ENCODE peak calls at places on chromosomes 11 and 22, in four cellular contexts. S is HepG2, J is HCT116, B is K562. X is an unnamed sample. For H3K9me3, the result is how much of the 10 kb centered on the place peaks cover.

GRCh38 chr11:85886089-85887056 is 31.2 kb downstream of the CCDC83 start:
- DNase-seq in J (no peak), S (no peak), B (no peak), X (no peak)

GRCh38 chr11:9462172-9462799 is 1.5 kb downstream of the ZNF143 start:
- DNase-seq in B (no peak), S (no peak), J (no peak), X (no peak)

GRCh38 chr22:27537481-27537891 is 264.1 kb downstream of the MN1 start:
- DNase-seq in S (no peak), B (no peak), J (no peak), X (no peak)

GRCh38 chr11:128198206-128198605 is 389.2 kb downstream of the ETS1 start:
- DNase-seq in J (no peak), S (no peak), B (no peak), X (no peak)

GRCh38 chr11:119363874-119364590 is 17.5 kb downstream of the USP2 start:
- DNase-seq in S (no peak), B (peak), J (no peak), X (no peak)

GRCh38 chr11:40286137-40286536 is 1173.3 kb downstream of the LRRC4C start:
- DNase-seq in J (no peak), B (no peak), S (no peak), X (no peak)

GRCh38 chr22:41256254-41256897 is 15.6 kb upstream of the CHADL start:
- DNase-seq in S (no peak), J (no peak), B (no peak), X (peak)

GRCh38 chr22:19764050-19764593 is 3.5 kb downstream of the TBX1 start:
- DNase-seq in J (no peak), S (no peak), B (no peak), X (no peak)

GRCh38 chr11:68890490-68891231 is 13.0 kb downstream of the MRPL21 start:
- DNase-seq in S (no peak), B (no peak), J (no peak), X (no peak)

GRCh38 chr22:44289429-44290171 is 23.2 kb downstream of the SHISAL1 start:
- DNase-seq in S (no peak), B (no peak), J (no peak), X (no peak)

GRCh38 chr11:100957499-100957898 is 172.1 kb downstream of the PGR start:
- DNase-seq in S (no peak), J (no peak), B (no peak), X (no peak)

GRCh38 chr11:44356351-44356750 is 46.4 kb upstream of the ALX4 start:
- DNase-seq in S (no peak), B (no peak), J (no peak), X (no peak)

GRCh38 chr22:44317886-44318637 is 5.3 kb upstream of the SHISAL1 start:
- DNase-seq in S (no peak), B (no peak), J (no peak), X (no peak)

GRCh38 chr11:125168875-125169537 is 4.5 kb downstream of the PKNOX2 start:
- DNase-seq in S (no peak), J (no peak), B (no peak), X (no peak)

GRCh38 chr22:43477151-43477725 is 65.4 kb downstream of the MPPED1 start:
- DNase-seq in B (no peak), S (no peak), J (no peak), X (no peak)

GRCh38 chr11:68335693-68336092 is 23.3 kb downstream of the LRP5 start:
- DNase-seq in J (no peak), B (no peak), S (no peak), X (no peak)

GRCh38 chr22:38271927-38272372 is 860 bp downstream of the TMEM184B start:
- DNase-seq in S (no peak), J (no peak), B (no peak), X (no peak)

GRCh38 chr22:44847892-44848291 is 95.5 kb downstream of the ARHGAP8 start:
- DNase-seq in J (no peak), S (no peak), B (no peak), X (no peak)

GRCh38 chr22:49768077-49768476 is 59.6 kb downstream of the BRD1 start:
- DNase-seq in J (no peak), B (no peak), S (no peak), X (no peak)

GRCh38 chr22:40805239-40805638 is 13.9 kb downstream of the SLC25A17 start:
- DNase-seq in B (no peak), S (no peak), J (no peak), X (no peak)

GRCh38 chr11:65314501-65315203 is at the start of gene CDC42EP2:
- DNase-seq in B (peak), S (peak), J (peak), X (no peak)
- TF ChIP-seq TCF7L2 in B (no peak), S (no peak), J (peak), X (no peak)

GRCh38 chr11:77467993-77468392 is 5.9 kb downstream of the PAK1 start:
- DNase-seq in S (no peak), B (no peak), J (no peak), X (no peak)

GRCh38 chr11:77467233-77467632 is 6.7 kb downstream of the PAK1 start:
- DNase-seq in B (no peak), S (no peak), J (no peak), X (no peak)

GRCh38 chr11:77470971-77471370 is 2.9 kb downstream of the PAK1 start:
- DNase-seq in S (no peak), J (no peak), B (no peak), X (no peak)

GRCh38 chr11:77470504-77470903 is 3.4 kb downstream of the PAK1 start:
- DNase-seq in B (no peak), S (no peak), J (no peak), X (no peak)

GRCh38 chr11:77468527-77468926 is 5.4 kb downstream of the PAK1 start:
- DNase-seq in J (no peak), B (no peak), S (no peak), X (no peak)
- H3K9me3 ChIP-seq in J (under half), B (under half), S (under half), X (under half)

GRCh38 chr22:36329217-36330078 is 58.3 kb downstream of the MYH9 start:
- DNase-seq in B (peak), J (peak), S (peak), X (no peak)
- TF ChIP-seq POLR2AphosphoS5 in B (no peak), J (no peak), S (no peak), X (peak)

GRCh38 chr22:24565077-24565476 is 9.3 kb downstream of the SNRPD3 start:
- DNase-seq in B (no peak), J (no peak), S (no peak), X (no peak)

GRCh38 chr22:24567668-24568067 is 11.9 kb downstream of the SNRPD3 start:
- DNase-seq in J (no peak), B (no peak), S (no peak), X (no peak)

GRCh38 chr22:24564376-24565058 is 8.7 kb downstream of the SNRPD3 start:
- DNase-seq in S (peak), J (no peak), B (no peak), X (no peak)

GRCh38 chr22:24563246-24563645 is 7.4 kb downstream of the SNRPD3 start:
- DNase-seq in S (no peak), B (no peak), J (no peak), X (no peak)

DNA sequence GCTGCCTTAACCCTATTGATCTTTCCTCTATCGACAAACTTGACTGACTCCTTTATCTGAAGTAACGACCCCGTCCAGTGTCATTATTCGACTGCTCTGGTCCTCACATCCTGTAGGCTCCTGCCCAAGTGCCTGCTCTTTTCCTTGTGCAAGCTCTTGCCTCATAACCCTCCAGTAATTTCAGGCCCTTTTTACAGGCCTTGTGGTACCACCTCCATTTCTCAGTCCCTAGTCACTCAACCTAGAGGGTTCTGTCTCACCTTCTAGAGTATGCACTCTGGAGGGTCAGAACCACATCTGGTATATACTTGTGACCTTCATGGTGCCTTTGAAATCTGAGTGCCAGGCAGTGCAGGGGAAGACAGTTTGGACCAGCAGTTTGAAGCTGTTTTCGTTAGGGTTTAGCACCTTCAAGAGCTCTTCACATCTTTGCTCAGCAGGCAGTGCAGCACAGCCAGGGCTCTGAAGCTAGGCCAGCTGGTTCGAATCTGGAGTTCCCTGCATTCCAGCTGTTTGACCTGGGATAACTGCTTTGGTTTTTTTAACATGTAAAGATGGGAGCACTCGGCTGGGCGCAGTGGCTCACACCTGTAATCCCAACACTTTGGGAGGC is 11.2 kb downstream of the SNRPD3 start:
- DNase-seq in B (no peak), S (no peak), J (no peak), X (no peak)
- TF ChIP-seq TCF7L2 in B (no peak), S (no peak), J (no peak), X (no peak)

GRCh38 chr22:47320560-47320959 is 558.1 kb downstream of the TBC1D22A start:
- DNase-seq in B (no peak), J (no peak), S (no peak), X (no peak)

GRCh38 chr22:47322854-47323253 is 560.4 kb downstream of the TBC1D22A start:
- DNase-seq in B (no peak), S (no peak), J (no peak), X (no peak)

GRCh38 chr22:47323518-47323917 is 561.1 kb downstream of the TBC1D22A start:
- DNase-seq in S (no peak), B (no peak), J (no peak), X (no peak)

GRCh38 chr22:47316020-47316419 is 553.6 kb downstream of the TBC1D22A start:
- DNase-seq in B (no peak), J (no peak), S (no peak), X (no peak)

DNA sequence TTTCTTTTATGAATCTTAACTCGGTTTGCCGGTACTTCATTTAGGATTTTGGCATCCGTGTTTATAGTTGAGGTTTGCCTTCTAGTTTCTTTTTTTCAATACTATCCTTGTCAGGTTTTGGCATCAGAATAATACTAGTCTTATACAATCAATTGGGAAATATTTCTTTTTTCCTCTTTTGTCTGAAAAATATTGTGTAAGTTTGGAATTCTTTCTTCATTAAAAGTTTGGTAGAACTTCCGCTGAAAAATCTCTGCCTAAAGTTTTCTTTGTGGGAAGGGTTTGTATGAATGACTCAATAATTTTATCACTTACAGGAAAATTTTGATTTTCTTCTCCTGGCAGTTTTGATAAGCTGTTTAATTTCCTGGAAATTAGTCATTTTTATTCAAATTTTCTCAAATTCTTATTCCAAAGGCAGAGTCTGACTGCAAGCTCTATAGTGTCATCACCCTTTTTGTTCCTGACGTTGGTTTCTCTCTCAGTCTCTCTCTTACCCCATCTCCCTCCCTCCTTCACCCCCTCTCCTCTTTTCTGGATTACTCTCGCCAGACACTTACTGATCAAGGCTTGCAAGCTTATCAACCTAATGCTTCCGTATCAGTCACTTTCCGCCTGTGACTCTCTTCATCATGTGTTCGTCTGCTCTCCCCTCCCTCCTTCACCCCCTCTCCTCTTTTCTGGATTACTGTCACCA is 555.7 kb downstream of the TBC1D22A start:
- DNase-seq in S (no peak), B (no peak), J (no peak), X (no peak)
- H3K9me3 ChIP-seq in S (under half), B (under half), J (under half), X (under half)

DNA sequence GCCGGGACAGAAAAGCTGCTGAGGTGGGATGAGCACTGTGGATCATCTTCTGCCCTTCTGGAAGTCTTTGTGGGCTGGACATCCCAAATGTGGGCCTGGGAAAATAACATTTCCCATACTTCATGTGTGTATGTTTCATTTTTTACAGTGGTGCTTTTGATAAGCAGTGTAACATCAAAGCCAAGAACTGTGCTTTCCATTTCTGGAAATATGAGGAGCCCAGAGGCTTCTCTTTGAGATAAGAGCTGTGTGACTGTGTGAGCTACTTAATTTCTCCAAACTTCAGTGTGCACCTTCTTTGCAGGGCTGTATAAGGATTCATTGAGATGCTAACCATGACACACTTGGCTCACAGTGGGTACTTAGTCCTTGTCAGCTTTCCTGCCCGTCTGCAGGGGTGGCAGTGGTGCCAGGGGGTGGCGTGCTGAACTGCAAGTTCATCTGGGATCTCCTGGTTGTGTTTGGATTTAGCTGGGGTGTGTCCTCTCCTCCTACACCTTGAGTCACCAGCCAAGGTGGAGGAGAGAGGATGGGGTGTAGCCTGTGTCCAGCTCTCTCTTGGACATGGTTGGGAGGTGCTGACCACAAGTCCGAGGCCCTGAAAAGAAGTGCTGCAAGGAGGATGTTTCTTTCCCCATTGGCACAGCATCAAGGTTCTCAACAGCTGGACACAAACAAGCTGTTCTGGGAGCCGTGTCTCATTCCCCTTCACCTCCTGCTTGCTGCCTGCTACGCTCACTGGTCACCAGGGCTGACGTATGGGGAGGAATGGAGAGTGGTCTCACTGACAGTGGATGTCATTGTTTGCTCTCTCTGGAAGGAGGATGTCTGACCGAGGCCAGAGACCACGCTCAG is 139.4 kb downstream of the TEAD1 start:
- DNase-seq in S (no peak), B (peak), J (no peak), X (no peak)
- TF ChIP-seq POLR2AphosphoS5 in S (no peak), B (no peak), J (no peak), X (no peak)

DNA sequence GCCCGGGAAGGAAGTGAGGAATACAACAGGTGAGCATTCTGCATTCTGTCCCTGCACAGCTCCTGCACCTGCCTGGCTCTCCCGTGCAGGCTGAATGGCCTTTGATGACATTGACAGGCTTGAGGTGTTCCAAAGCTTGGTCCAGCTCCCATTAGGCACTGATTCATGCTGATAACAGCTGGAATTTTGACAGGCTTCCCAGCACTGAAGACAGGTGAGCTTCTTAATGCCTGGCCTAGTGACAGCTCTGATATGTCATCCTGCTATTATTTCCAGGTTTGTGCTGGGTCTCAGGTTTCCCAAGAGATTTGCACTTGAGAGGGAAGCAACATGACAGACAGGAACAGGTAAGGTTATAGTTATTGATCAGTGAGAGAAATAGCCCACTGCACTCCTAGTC is 58.0 kb upstream of the MTNR1B start:
- DNase-seq in B (no peak), S (no peak), J (no peak), X (no peak)
- TF ChIP-seq TCF7L2 in B (no peak), S (no peak), J (no peak), X (no peak)

X was measured in Panc1.